ENCODE peak calls at places on chromosomes 1 and 21, in six cellular contexts. G is lower lobe of right lung; W is HCT116; F is suprapubic skin; V is CD8-positive, alpha-beta T cell; T is fibroblast of lung. B is an unnamed sample.

GRCh38 chr1:20058531-20058930 is 11.5 kb upstream of the PLA2G5 start:
- DNase-seq in G (no peak), W (no peak), F (no peak), V (no peak), T (peak; percentile 69), B (no peak)

GRCh38 chr1:81654147-81654546 is 146.6 kb upstream of the ADGRL2 start:
- DNase-seq in G (no peak), W (no peak), F (no peak), V (no peak), T (no peak), B (no peak)

GRCh38 chr1:65265296-65266271 is 43.8 kb upstream of the DNAJC6 start:
- DNase-seq in G (no peak), W (no peak), F (no peak), V (peak; percentile 48), T (peak; percentile 34), B (no peak)

GRCh38 chr1:174884001-174884400 is 115.7 kb upstream of the CACYBP start:
- DNase-seq in G (no peak), W (no peak), F (no peak), V (no peak), T (no peak), B (no peak)

GRCh38 chr1:17831619-17832018 is 76.5 kb downstream of the ACTL8 start:
- DNase-seq in G (no peak), W (no peak), F (no peak), V (no peak), T (peak; percentile 65), B (peak; percentile 11)

GRCh38 chr1:212712451-212713303 is 13.0 kb upstream of the BATF3 start:
- DNase-seq in G (no peak), W (no peak), F (no peak), V (no peak), T (no peak), B (no peak)

GRCh38 chr1:74772945-74773344 is 40.0 kb downstream of the TYW3 start:
- DNase-seq in G (no peak), W (no peak), F (no peak), V (no peak), T (peak; percentile 37), B (no peak)

GRCh38 chr1:231335663-231336602 is 1.7 kb downstream of the EXOC8 start:
- DNase-seq in G (no peak), W (no peak), F (no peak), V (no peak), T (no peak), B (no peak)

GRCh38 chr1:119075614-119076013 is 64.8 kb downstream of the WARS2 start:
- DNase-seq in G (no peak), W (no peak), F (no peak), V (no peak), T (peak; percentile 71), B (no peak)

GRCh38 chr1:178694923-178695525 is 30.0 kb upstream of the RALGPS2 start:
- DNase-seq in G (no peak), W (no peak), F (no peak), V (no peak), T (no peak), B (no peak)

GRCh38 chr1:31505884-31506497 is 70.3 kb upstream of the TINAGL1 start:
- DNase-seq in G (no peak), W (no peak), F (no peak), V (no peak), T (peak; percentile 68), B (no peak)

GRCh38 chr1:26827205-26827604 is 717 bp downstream of the ZDHHC18 start:
- DNase-seq in G (no peak), W (no peak), F (no peak), V (no peak), T (no peak), B (no peak)

GRCh38 chr1:107870691-107871090 is 94.3 kb downstream of the VAV3 start:
- DNase-seq in G (no peak), W (no peak), F (no peak), V (no peak), T (peak; percentile 29), B (no peak)

GRCh38 chr1:38559180-38559874 is 300.2 kb downstream of the RRAGC start:
- DNase-seq in G (peak; percentile 78), W (no peak), F (no peak), V (peak; percentile 82), T (no peak), B (peak; percentile 67)

GRCh38 chr1:29309621-29310020 is 73.3 kb downstream of the PTPRU start:
- DNase-seq in G (no peak), W (no peak), F (no peak), V (no peak), T (no peak), B (no peak)

GRCh38 chr1:9252999-9253398 is 18.4 kb downstream of the H6PD start:
- DNase-seq in G (no peak), W (no peak), F (no peak), V (no peak), T (no peak), B (no peak)

GRCh38 chr1:40017951-40018575 is 22.5 kb upstream of the CAP1 start:
- DNase-seq in G (no peak), W (no peak), F (no peak), V (no peak), T (no peak), B (no peak)

GRCh38 chr21:37047079-37047478 is 25.8 kb downstream of the PIGP start:
- DNase-seq in G (no peak), W (no peak), F (no peak), V (no peak), T (no peak), B (no peak)

GRCh38 chr21:16108561-16109070 is 378.8 kb downstream of the USP25 start:
- DNase-seq in G (no peak), W (no peak), F (no peak), V (no peak), T (no peak), B (no peak)

GRCh38 chr1:160366731-160367515 is at the start of gene NHLH1:
- DNase-seq in G (no peak), W (no peak), F (no peak), V (no peak), T (no peak), B (no peak)

GRCh38 chr1:103265551-103265950 is 157.2 kb upstream of the COL11A1 start:
- DNase-seq in G (no peak), W (no peak), F (no peak), V (no peak), T (no peak), B (no peak)

GRCh38 chr1:115874929-115875328 is 34.0 kb upstream of the NHLH2 start:
- DNase-seq in G (no peak), W (no peak), F (no peak), V (no peak), T (no peak), B (no peak)

GRCh38 chr1:38068980-38069340 is 22.4 kb upstream of the POU3F1 start:
- DNase-seq in G (no peak), W (no peak), F (no peak), V (no peak), T (no peak), B (no peak)

GRCh38 chr1:223492044-223492443 is 98.8 kb downstream of the CCDC185 start:
- DNase-seq in G (peak; percentile 69), W (no peak), F (no peak), V (no peak), T (no peak), B (no peak)

GRCh38 chr1:237687837-237688236 is 202.9 kb downstream of the ZP4 start:
- DNase-seq in G (no peak), W (no peak), F (no peak), V (no peak), T (no peak), B (no peak)

GRCh38 chr1:944341-945325 is 14.4 kb downstream of the NOC2L start:
- DNase-seq in G (no peak), W (no peak), F (no peak), V (no peak), T (peak; percentile 95), B (no peak)

GRCh38 chr1:6276765-6277555 is 16.1 kb upstream of the GPR153 start:
- DNase-seq in G (no peak), W (no peak), F (no peak), V (no peak), T (no peak), B (no peak)
- H3K4me3 ChIP-seq in G (no peak overlapping the region), W (no peak overlapping the region), F (no peak overlapping the region), V (no peak overlapping the region), T (no peak overlapping the region), B (no peak overlapping the region)

DNA sequence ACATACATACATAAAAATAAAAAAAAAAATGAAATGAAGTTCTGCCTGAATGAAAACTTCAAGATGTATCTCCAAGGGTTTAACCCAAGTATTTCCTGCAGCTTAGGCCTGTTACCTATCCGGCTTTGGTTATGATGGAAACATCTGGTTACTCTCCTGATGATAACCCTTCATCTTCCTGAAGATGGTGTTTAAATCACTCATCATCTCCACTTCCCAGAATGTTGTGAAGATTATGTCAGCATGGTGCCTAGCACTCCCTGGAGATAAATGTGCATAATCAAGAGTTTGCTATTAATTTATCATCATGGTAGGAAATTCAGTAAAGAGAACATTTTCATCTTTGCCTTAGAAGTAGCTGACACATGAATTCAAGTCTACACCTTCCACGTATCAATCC is 52.9 kb upstream of the ZNF326 start:
- DNase-seq in G (no peak), W (no peak), F (no peak), V (no peak), T (no peak), B (no peak)
- H3K27ac ChIP-seq in G (no peak overlapping the region), W (no peak overlapping the region), F (no peak overlapping the region), V (no peak overlapping the region), T (peak overlapping the region; percentile 64), B (no peak overlapping the region)

DNA sequence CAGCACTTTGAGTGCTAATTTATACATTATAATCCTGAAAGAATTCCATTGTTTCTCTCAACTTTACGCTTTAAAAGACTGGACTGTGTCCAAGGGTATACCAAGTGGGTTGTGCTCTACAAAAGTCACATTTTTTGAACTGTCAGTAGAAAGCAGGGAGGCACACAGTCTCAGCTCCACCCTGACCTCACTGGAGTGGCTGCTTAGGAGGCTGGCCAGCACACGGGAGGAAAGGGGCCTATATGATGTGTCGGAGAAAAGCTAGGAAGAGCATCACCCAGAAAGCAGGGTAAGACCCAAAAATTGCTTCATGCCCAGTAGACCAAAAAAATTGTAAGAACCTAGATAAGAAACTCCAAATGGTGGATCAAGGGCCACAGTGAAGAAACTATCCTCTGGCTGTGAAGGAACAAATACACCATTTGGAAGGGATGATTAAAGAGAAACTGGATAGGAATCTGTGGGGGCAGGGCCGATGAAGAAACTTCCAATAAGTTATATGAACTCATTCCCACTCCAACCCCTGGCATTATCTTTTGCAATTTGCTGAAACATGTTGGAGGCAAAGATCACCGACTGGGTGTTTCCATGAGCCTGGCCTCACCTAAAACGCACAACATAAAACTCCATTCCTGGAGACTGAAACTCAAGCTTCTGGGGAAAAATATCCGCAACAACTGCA is 1.9 kb downstream of the S100A10 start:
- DNase-seq in G (no peak), W (no peak), F (no peak), V (no peak), T (no peak), B (no peak)
- H3K4me3 ChIP-seq in G (peak overlapping the region; percentile 79), W (peak overlapping the region; percentile 91), F (peak overlapping the region; percentile 69), V (peak overlapping the region; percentile 94), T (peak overlapping the region; percentile 66), B (peak overlapping the region; percentile 97)

GRCh38 chr1:14930224-14930965 is 223.2 kb upstream of the TMEM51 start:
- DNase-seq in G (no peak), W (no peak), F (no peak), V (no peak), T (no peak), B (no peak)

GRCh38 chr1:14928412-14928811 is 225.1 kb upstream of the TMEM51 start:
- DNase-seq in G (no peak), W (no peak), F (no peak), V (no peak), T (no peak), B (no peak)

GRCh38 chr1:14932034-14932638 is 221.4 kb upstream of the TMEM51 start:
- DNase-seq in G (no peak), W (no peak), F (no peak), V (no peak), T (no peak), B (no peak)

GRCh38 chr1:14928886-14929546 is 224.5 kb upstream of the TMEM51 start:
- DNase-seq in G (no peak), W (no peak), F (no peak), V (no peak), T (no peak), B (no peak)

GRCh38 chr1:14929547-14930223 is 223.9 kb upstream of the TMEM51 start:
- DNase-seq in G (no peak), W (no peak), F (no peak), V (no peak), T (peak; percentile 79), B (no peak)
- H3K27ac ChIP-seq in G (no peak overlapping the region), W (no peak overlapping the region), F (peak overlapping the region; percentile 79), V (no peak overlapping the region), T (no peak overlapping the region), B (no peak overlapping the region)

B was measured in ascending aorta.